ENCODE peak calls at places on chromosomes 11 and 22, in ten cellular contexts. One of them, this sample, is unnamed.

GRCh38 chr22:45202333-45203149 is 38.2 kb downstream of the KIAA0930 start:
- DNase-seq in IMR-90: peak; percentile 32
- DNase-seq in MM.1S: no peak
- DNase-seq in bronchial epithelial cell: no peak
- DNase-seq in epithelial cell of esophagus: no peak
- DNase-seq in fibroblast of the aortic adventitia: no peak
- DNase-seq in body of pancreas: no peak
- DNase-seq in GM23338: no peak
- DNase-seq in right lobe of liver: no peak
- DNase-seq in GM12865: no peak
- DNase-seq in this sample: no peak

GRCh38 chr11:132111341-132111740 is 740.9 kb downstream of the NTM start:
- DNase-seq in right lobe of liver: no peak
- DNase-seq in bronchial epithelial cell: no peak
- DNase-seq in IMR-90: peak; percentile 39
- DNase-seq in body of pancreas: no peak
- DNase-seq in MM.1S: no peak
- DNase-seq in GM12865: no peak
- DNase-seq in epithelial cell of esophagus: no peak
- DNase-seq in fibroblast of the aortic adventitia: peak; percentile 46
- DNase-seq in GM23338: no peak
- DNase-seq in this sample: peak; percentile 49

GRCh38 chr11:35099278-35100018 is 39.5 kb upstream of the CD44 start:
- DNase-seq in MM.1S: no peak
- DNase-seq in body of pancreas: no peak
- DNase-seq in fibroblast of the aortic adventitia: peak; percentile 89
- DNase-seq in epithelial cell of esophagus: peak; percentile 33
- DNase-seq in IMR-90: peak; percentile 69
- DNase-seq in GM12865: no peak
- DNase-seq in GM23338: no peak
- DNase-seq in bronchial epithelial cell: peak; percentile 47
- DNase-seq in right lobe of liver: no peak
- DNase-seq in this sample: peak; percentile 83

GRCh38 chr11:8317164-8317563 is 53.5 kb upstream of the LMO1 start:
- DNase-seq in body of pancreas: no peak
- DNase-seq in MM.1S: no peak
- DNase-seq in right lobe of liver: no peak
- DNase-seq in GM12865: no peak
- DNase-seq in GM23338: no peak
- DNase-seq in fibroblast of the aortic adventitia: peak; percentile 19
- DNase-seq in epithelial cell of esophagus: no peak
- DNase-seq in IMR-90: peak; percentile 5
- DNase-seq in bronchial epithelial cell: no peak
- DNase-seq in this sample: no peak

GRCh38 chr11:116596346-116597260 is 176.2 kb downstream of the BUD13 start:
- DNase-seq in body of pancreas: no peak
- DNase-seq in MM.1S: no peak
- DNase-seq in GM23338: no peak
- DNase-seq in right lobe of liver: peak; percentile 46
- DNase-seq in IMR-90: no peak
- DNase-seq in GM12865: no peak
- DNase-seq in bronchial epithelial cell: no peak
- DNase-seq in epithelial cell of esophagus: no peak
- DNase-seq in fibroblast of the aortic adventitia: no peak
- DNase-seq in this sample: no peak

GRCh38 chr22:39593061-39593930 is 22.7 kb downstream of the CACNA1I start:
- DNase-seq in IMR-90: no peak
- DNase-seq in bronchial epithelial cell: no peak
- DNase-seq in fibroblast of the aortic adventitia: no peak
- DNase-seq in epithelial cell of esophagus: no peak
- DNase-seq in GM12865: no peak
- DNase-seq in MM.1S: no peak
- DNase-seq in body of pancreas: no peak
- DNase-seq in right lobe of liver: no peak
- DNase-seq in GM23338: no peak
- DNase-seq in this sample: peak; percentile 18

GRCh38 chr22:36397081-36397766 is 9.5 kb upstream of the MYH9 start:
- DNase-seq in epithelial cell of esophagus: peak; percentile 79
- DNase-seq in fibroblast of the aortic adventitia: peak; percentile 66
- DNase-seq in MM.1S: no peak
- DNase-seq in GM12865: no peak
- DNase-seq in bronchial epithelial cell: peak; percentile 79
- DNase-seq in body of pancreas: no peak
- DNase-seq in right lobe of liver: no peak
- DNase-seq in IMR-90: peak; percentile 72
- DNase-seq in GM23338: peak; percentile 44
- DNase-seq in this sample: peak; percentile 75

GRCh38 chr11:12286606-12287005 is 90.8 kb upstream of the PARVA start:
- DNase-seq in right lobe of liver: no peak
- DNase-seq in body of pancreas: no peak
- DNase-seq in bronchial epithelial cell: no peak
- DNase-seq in epithelial cell of esophagus: no peak
- DNase-seq in MM.1S: no peak
- DNase-seq in GM23338: no peak
- DNase-seq in IMR-90: no peak
- DNase-seq in GM12865: no peak
- DNase-seq in fibroblast of the aortic adventitia: no peak
- DNase-seq in this sample: no peak

GRCh38 chr11:126738632-126739031 is 261.9 kb downstream of the KIRREL3 start:
- DNase-seq in GM23338: no peak
- DNase-seq in fibroblast of the aortic adventitia: no peak
- DNase-seq in right lobe of liver: no peak
- DNase-seq in GM12865: no peak
- DNase-seq in MM.1S: no peak
- DNase-seq in epithelial cell of esophagus: no peak
- DNase-seq in body of pancreas: no peak
- DNase-seq in IMR-90: no peak
- DNase-seq in bronchial epithelial cell: no peak
- DNase-seq in this sample: no peak

DNA sequence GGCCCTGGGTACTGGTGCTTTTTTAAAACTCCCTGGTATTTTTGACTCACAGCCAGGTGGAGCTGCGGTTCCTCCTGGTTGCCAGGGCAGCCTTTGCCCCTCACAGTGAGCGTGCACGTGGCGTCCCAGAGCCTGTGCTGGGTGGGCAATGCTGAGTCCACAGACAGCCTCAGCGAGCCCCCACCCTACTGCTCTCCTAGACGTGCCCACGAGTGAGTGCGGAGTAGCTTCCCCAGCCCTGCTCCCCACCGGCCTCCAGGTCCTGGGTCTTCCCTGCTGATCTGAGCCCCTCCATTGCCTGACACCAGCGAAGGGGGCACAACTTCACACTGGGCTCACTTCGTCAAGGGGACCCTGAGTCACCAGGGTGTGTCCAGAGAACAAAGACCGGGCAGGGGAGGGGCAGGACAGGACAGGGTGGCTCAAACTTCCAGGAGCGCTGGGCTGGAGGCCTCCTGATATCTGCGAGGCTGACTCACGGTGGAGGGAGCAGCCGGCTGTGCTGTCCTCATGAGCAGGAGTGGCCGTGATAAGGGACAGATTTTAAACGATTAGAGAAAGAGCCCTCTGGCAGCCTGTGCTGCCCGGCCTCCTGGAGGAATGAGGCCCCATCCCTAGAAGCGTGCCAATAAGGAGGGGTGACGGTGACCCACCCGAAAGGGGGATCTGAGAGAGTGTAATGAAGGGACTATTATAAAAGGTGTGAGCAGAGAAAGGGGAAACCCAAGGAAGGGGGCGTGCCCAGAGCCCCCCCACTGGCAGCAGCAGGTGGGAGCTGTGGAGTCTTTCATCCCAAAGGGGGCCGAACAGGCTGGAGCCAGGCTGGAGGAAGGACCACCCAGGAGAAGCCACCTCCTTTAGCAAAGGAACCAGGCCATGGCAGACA is 129.3 kb upstream of the FGF3 start:
- DNase-seq in MM.1S: no peak
- DNase-seq in GM12865: no peak
- DNase-seq in GM23338: peak; percentile 55
- DNase-seq in right lobe of liver: peak; percentile 52
- DNase-seq in epithelial cell of esophagus: peak; percentile 74
- DNase-seq in IMR-90: peak; percentile 57
- DNase-seq in fibroblast of the aortic adventitia: peak; percentile 32
- DNase-seq in bronchial epithelial cell: peak; percentile 61
- DNase-seq in body of pancreas: no peak
- DNase-seq in this sample: no peak
- TF ChIP-seq CTCF in MM.1S: peak; percentile 5
- TF ChIP-seq CTCF in GM12865: no peak
- TF ChIP-seq CTCF in GM23338: peak; percentile 36
- TF ChIP-seq CTCF in right lobe of liver: peak; percentile 6
- TF ChIP-seq CTCF in epithelial cell of esophagus: peak; percentile 39
- TF ChIP-seq CTCF in IMR-90: no peak
- TF ChIP-seq CTCF in fibroblast of the aortic adventitia: no peak
- TF ChIP-seq CTCF in bronchial epithelial cell: peak; percentile 41
- TF ChIP-seq CTCF in body of pancreas: no peak
- TF ChIP-seq CTCF in this sample: peak; percentile 17

GRCh38 chr22:19851291-19852176 is 3.1 kb downstream of the GNB1L start:
- DNase-seq in right lobe of liver: no peak
- DNase-seq in epithelial cell of esophagus: no peak
- DNase-seq in GM23338: no peak
- DNase-seq in GM12865: no peak
- DNase-seq in MM.1S: no peak
- DNase-seq in fibroblast of the aortic adventitia: no peak
- DNase-seq in IMR-90: no peak
- DNase-seq in body of pancreas: no peak
- DNase-seq in bronchial epithelial cell: no peak
- DNase-seq in this sample: no peak
- H3K4me3 ChIP-seq in right lobe of liver: no peak overlapping the region
- H3K4me3 ChIP-seq in epithelial cell of esophagus: no peak overlapping the region
- H3K4me3 ChIP-seq in GM23338: no peak overlapping the region
- H3K4me3 ChIP-seq in GM12865: no peak overlapping the region
- H3K4me3 ChIP-seq in MM.1S: no peak overlapping the region
- H3K4me3 ChIP-seq in fibroblast of the aortic adventitia: no peak overlapping the region
- H3K4me3 ChIP-seq in IMR-90: no peak overlapping the region
- H3K4me3 ChIP-seq in body of pancreas: no peak overlapping the region
- H3K4me3 ChIP-seq in bronchial epithelial cell: no peak overlapping the region
- H3K4me3 ChIP-seq in this sample: no peak overlapping the region

GRCh38 chr22:25694167-25694907 is 47.7 kb upstream of the MYO18B start:
- DNase-seq in IMR-90: no peak
- DNase-seq in right lobe of liver: no peak
- DNase-seq in GM12865: no peak
- DNase-seq in GM23338: no peak
- DNase-seq in fibroblast of the aortic adventitia: no peak
- DNase-seq in bronchial epithelial cell: no peak
- DNase-seq in epithelial cell of esophagus: no peak
- DNase-seq in body of pancreas: no peak
- DNase-seq in MM.1S: no peak
- DNase-seq in this sample: no peak
- TF ChIP-seq CTCF in IMR-90: no peak
- TF ChIP-seq CTCF in right lobe of liver: no peak
- TF ChIP-seq CTCF in GM12865: no peak
- TF ChIP-seq CTCF in GM23338: no peak
- TF ChIP-seq CTCF in fibroblast of the aortic adventitia: no peak
- TF ChIP-seq CTCF in bronchial epithelial cell: no peak
- TF ChIP-seq CTCF in epithelial cell of esophagus: no peak
- TF ChIP-seq CTCF in body of pancreas: no peak
- TF ChIP-seq CTCF in MM.1S: no peak
- TF ChIP-seq CTCF in this sample: no peak

GRCh38 chr11:69644962-69645675 is 4.2 kb downstream of the CCND1 start:
- DNase-seq in GM12865: no peak
- DNase-seq in epithelial cell of esophagus: no peak
- DNase-seq in bronchial epithelial cell: no peak
- DNase-seq in IMR-90: no peak
- DNase-seq in right lobe of liver: peak; percentile 56
- DNase-seq in fibroblast of the aortic adventitia: no peak
- DNase-seq in GM23338: no peak
- DNase-seq in body of pancreas: no peak
- DNase-seq in MM.1S: no peak
- DNase-seq in this sample: no peak
- H3K4me3 ChIP-seq in GM12865: no peak overlapping the region
- H3K4me3 ChIP-seq in epithelial cell of esophagus: no peak overlapping the region
- H3K4me3 ChIP-seq in bronchial epithelial cell: no peak overlapping the region
- H3K4me3 ChIP-seq in IMR-90: no peak overlapping the region
- H3K4me3 ChIP-seq in right lobe of liver: no peak overlapping the region
- H3K4me3 ChIP-seq in fibroblast of the aortic adventitia: peak overlapping the region; percentile 98
- H3K4me3 ChIP-seq in GM23338: no peak overlapping the region
- H3K4me3 ChIP-seq in body of pancreas: no peak overlapping the region
- H3K4me3 ChIP-seq in MM.1S: no peak overlapping the region
- H3K4me3 ChIP-seq in this sample: no peak overlapping the region

GRCh38 chr22:26512149-26512793 is at the start of gene TFIP11:
- DNase-seq in epithelial cell of esophagus: peak; percentile 95
- DNase-seq in right lobe of liver: peak; percentile 96
- DNase-seq in GM12865: peak; percentile 93
- DNase-seq in IMR-90: peak; percentile 90
- DNase-seq in MM.1S: peak; percentile 94
- DNase-seq in bronchial epithelial cell: peak; percentile 82
- DNase-seq in GM23338: peak; percentile 99
- DNase-seq in fibroblast of the aortic adventitia: peak; percentile 88
- DNase-seq in body of pancreas: peak; percentile 94
- DNase-seq in this sample: peak; percentile 91
- TF ChIP-seq CTCF in epithelial cell of esophagus: no peak
- TF ChIP-seq CTCF in right lobe of liver: no peak
- TF ChIP-seq CTCF in GM12865: no peak
- TF ChIP-seq CTCF in IMR-90: peak; percentile 9
- TF ChIP-seq CTCF in MM.1S: peak; percentile 7
- TF ChIP-seq CTCF in bronchial epithelial cell: no peak
- TF ChIP-seq CTCF in GM23338: peak; percentile 12
- TF ChIP-seq CTCF in fibroblast of the aortic adventitia: peak; percentile 1
- TF ChIP-seq CTCF in body of pancreas: no peak
- TF ChIP-seq CTCF in this sample: no peak

DNA sequence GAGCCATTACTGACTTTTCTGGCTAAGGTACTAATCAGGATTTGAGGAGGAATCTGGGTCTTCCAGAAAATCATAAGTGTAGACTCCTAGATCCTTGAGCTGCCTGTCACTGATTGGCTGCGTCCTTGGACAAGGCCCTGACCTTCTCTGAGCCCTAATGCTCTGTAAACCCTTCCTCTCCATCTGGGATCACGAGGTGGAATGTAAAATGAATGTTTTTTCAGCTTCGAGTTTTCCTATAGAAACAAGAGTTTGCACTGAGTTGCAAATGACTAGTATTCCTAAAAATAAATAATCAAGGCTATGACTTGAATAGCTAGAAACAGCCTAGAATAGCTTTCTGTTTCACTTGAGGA is 1.1 kb upstream of the DIXDC1 start:
- DNase-seq in bronchial epithelial cell: no peak
- DNase-seq in GM23338: no peak
- DNase-seq in GM12865: no peak
- DNase-seq in right lobe of liver: no peak
- DNase-seq in body of pancreas: no peak
- DNase-seq in epithelial cell of esophagus: no peak
- DNase-seq in IMR-90: peak; percentile 46
- DNase-seq in fibroblast of the aortic adventitia: no peak
- DNase-seq in MM.1S: peak; percentile 39
- DNase-seq in this sample: no peak
- H3K4me3 ChIP-seq in bronchial epithelial cell: no peak overlapping the region
- H3K4me3 ChIP-seq in GM23338: peak overlapping the region; percentile 83
- H3K4me3 ChIP-seq in GM12865: no peak overlapping the region
- H3K4me3 ChIP-seq in right lobe of liver: no peak overlapping the region
- H3K4me3 ChIP-seq in body of pancreas: no peak overlapping the region
- H3K4me3 ChIP-seq in epithelial cell of esophagus: no peak overlapping the region
- H3K4me3 ChIP-seq in IMR-90: peak overlapping the region; percentile 9
- H3K4me3 ChIP-seq in fibroblast of the aortic adventitia: no peak overlapping the region
- H3K4me3 ChIP-seq in MM.1S: peak overlapping the region; percentile 84
- H3K4me3 ChIP-seq in this sample: no peak overlapping the region

DNA sequence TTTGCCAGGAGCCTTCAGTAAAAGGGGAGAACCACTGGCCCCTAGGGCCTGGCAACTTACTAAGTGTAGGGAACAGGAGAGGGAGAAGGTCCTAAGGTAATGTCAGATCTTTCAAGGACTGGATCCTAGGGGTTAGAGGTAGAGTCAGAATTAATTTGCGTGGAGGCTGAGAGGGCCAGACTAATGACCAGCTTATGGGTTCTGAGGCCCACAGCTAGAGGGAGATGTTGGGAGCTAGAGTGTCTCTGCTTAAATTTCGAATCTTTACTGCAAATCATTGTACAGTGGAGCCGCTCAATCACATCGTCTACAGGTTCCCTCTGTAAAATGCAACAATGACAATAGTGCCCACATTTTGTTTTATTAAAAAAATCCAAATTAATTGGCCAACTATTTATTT is 31.4 kb downstream of the CLMP start:
- DNase-seq in right lobe of liver: no peak
- DNase-seq in IMR-90: no peak
- DNase-seq in GM12865: no peak
- DNase-seq in bronchial epithelial cell: no peak
- DNase-seq in GM23338: no peak
- DNase-seq in epithelial cell of esophagus: no peak
- DNase-seq in fibroblast of the aortic adventitia: no peak
- DNase-seq in body of pancreas: no peak
- DNase-seq in MM.1S: no peak
- DNase-seq in this sample: no peak
- TF ChIP-seq CTCF in right lobe of liver: no peak
- TF ChIP-seq CTCF in IMR-90: no peak
- TF ChIP-seq CTCF in GM12865: no peak
- TF ChIP-seq CTCF in bronchial epithelial cell: peak; percentile 4
- TF ChIP-seq CTCF in GM23338: peak; percentile 36
- TF ChIP-seq CTCF in epithelial cell of esophagus: peak; percentile 6
- TF ChIP-seq CTCF in fibroblast of the aortic adventitia: peak; percentile 33
- TF ChIP-seq CTCF in body of pancreas: no peak
- TF ChIP-seq CTCF in MM.1S: no peak
- TF ChIP-seq CTCF in this sample: peak; percentile 54

This sample was measured in choroid plexus epithelial cell.